ENCODE peak calls at places on chromosomes 11 and 22, in four cellular contexts. W, S, I and R are unnamed samples.

GRCh38 chr11:1460396-1460795 is 26.2 kb downstream of the MOB2 start:
- DNase-seq in S (no peak), W (no peak), I (peak; percentile 51), R (no peak)

GRCh38 chr11:44127130-44127529 is 31.7 kb downstream of the EXT2 start:
- DNase-seq in S (no peak), I (no peak), W (no peak), R (no peak)

GRCh38 chr11:76510060-76511047 is 65.5 kb downstream of the EMSY start:
- DNase-seq in S (no peak), W (peak; percentile 71), I (no peak), R (no peak)

GRCh38 chr11:114271316-114271715 is 24.9 kb upstream of the NNMT start:
- DNase-seq in I (no peak), W (no peak), S (no peak), R (no peak)

GRCh38 chr22:41488076-41488475 is 19.2 kb downstream of the ACO2 start:
- DNase-seq in W (no peak), S (no peak), I (no peak), R (no peak)

GRCh38 chr11:19777032-19777341 is 64.3 kb downstream of the NAV2 start:
- DNase-seq in I (no peak), S (no peak), W (peak; percentile 26), R (no peak)

GRCh38 chr11:60680455-60681119 is 18.8 kb upstream of the MS4A8 start:
- DNase-seq in W (no peak), I (no peak), S (no peak), R (no peak)

GRCh38 chr22:11627798-11628650 is 3900.0 kb upstream of the OR11H1 start:
- DNase-seq in I (no peak), S (no peak), W (no peak), R (no peak)

GRCh38 chr11:110092577-110093406 is at the start of gene ZC3H12C:
- DNase-seq in I (peak; percentile 84), W (peak; percentile 90), S (no peak), R (peak; percentile 59)

GRCh38 chr11:45815747-45816146 is 10.8 kb downstream of the SLC35C1 start:
- DNase-seq in I (peak; percentile 41), W (peak; percentile 20), S (no peak), R (peak; percentile 63)

GRCh38 chr11:94199367-94200130 is 70.9 kb downstream of the PANX1 start:
- DNase-seq in W (no peak), S (no peak), I (peak; percentile 44), R (no peak)

GRCh38 chr22:23833017-23833795 is 5.6 kb downstream of the DERL3 start:
- DNase-seq in I (no peak), W (no peak), S (no peak), R (no peak)

GRCh38 chr11:27254744-27255446 is 108.1 kb downstream of the CCDC34 start:
- DNase-seq in S (no peak), I (peak; percentile 50), W (no peak), R (no peak)

GRCh38 chr11:10113852-10114251 is 180.2 kb downstream of the SBF2 start:
- DNase-seq in S (no peak), I (no peak), W (no peak), R (no peak)

GRCh38 chr11:70699294-70700221 is 301.2 kb downstream of the CTTN start:
- DNase-seq in S (no peak), I (no peak), W (no peak), R (no peak)

GRCh38 chr22:38203090-38203810 is 1.5 kb downstream of the MAFF start:
- DNase-seq in S (no peak), W (peak; percentile 54), I (no peak), R (no peak)

GRCh38 chr11:561148-562003 is 606 bp downstream of the RASSF7 start:
- DNase-seq in S (no peak), W (peak; percentile 78), I (no peak), R (peak; percentile 93)

GRCh38 chr11:128497057-128497957 is 90.1 kb downstream of the ETS1 start:
- DNase-seq in S (no peak), I (peak; percentile 100), W (peak; percentile 89), R (no peak)

GRCh38 chr11:2451336-2451735 is 6.5 kb downstream of the KCNQ1 start:
- DNase-seq in I (no peak), W (no peak), S (no peak), R (no peak)

GRCh38 chr11:88280673-88281316 is 56.7 kb downstream of the CTSC start:
- DNase-seq in W (no peak), I (peak; percentile 8), S (no peak), R (no peak)

GRCh38 chr11:62431171-62431895 is 12.5 kb downstream of the SCGB1A1 start:
- DNase-seq in S (no peak), W (peak; percentile 40), I (peak; percentile 78), R (no peak)

GRCh38 chr22:32341122-32341740 is 16.4 kb upstream of the RFPL3 start:
- DNase-seq in I (no peak), W (peak; percentile 80), S (no peak), R (no peak)

GRCh38 chr11:117409511-117409910 is 81.9 kb downstream of the CEP164 start:
- DNase-seq in I (no peak), S (no peak), W (no peak), R (no peak)

GRCh38 chr11:35337136-35337918 is 82.0 kb downstream of the SLC1A2 start:
- DNase-seq in I (peak; percentile 100), W (peak; percentile 86), S (no peak), R (peak; percentile 70)

GRCh38 chr22:36493690-36494110 is 12.3 kb upstream of the TXN2 start:
- DNase-seq in S (no peak), I (no peak), W (no peak), R (no peak)

GRCh38 chr22:46845281-46846153 is 83.1 kb downstream of the TBC1D22A start:
- DNase-seq in S (no peak), W (no peak), I (peak; percentile 68), R (no peak)

GRCh38 chr22:43342347-43343261 is 568 bp downstream of the SCUBE1 start:
- DNase-seq in S (no peak), I (no peak), W (no peak), R (no peak)

GRCh38 chr22:36922097-36922608 is 8.7 kb downstream of the CSF2RB start:
- DNase-seq in S (no peak), W (no peak), I (no peak), R (no peak)

GRCh38 chr11:28170759-28171158 is 62.6 kb downstream of the METTL15 start:
- DNase-seq in S (no peak), W (no peak), I (no peak), R (no peak)

GRCh38 chr22:38142606-38143005 is 32.1 kb upstream of the BAIAP2L2 start:
- DNase-seq in I (no peak), W (no peak), S (no peak), R (no peak)